ENCODE peak calls at places on chromosomes 16 and 17, in seven cellular contexts. W is AG10803, U is hepatocyte, J is H1, I is PC-3, L is GM06990, V is HL-60. A is an unnamed sample.

GRCh38 chr16:324451-325334 is 27.8 kb downstream of the AXIN1 start:
- DNase-seq in W (no peak), U (peak), J (no peak), I (no peak), L (peak), V (peak), A (peak)

GRCh38 chr16:7651803-7652570 is 319.3 kb downstream of the RBFOX1 start:
- DNase-seq in W (no peak), U (no peak), J (no peak), I (no peak), L (no peak), V (no peak), A (no peak)

GRCh38 chr16:68332411-68333121 is 21.7 kb downstream of the PRMT7 start:
- DNase-seq in W (peak), U (peak), J (no peak), I (no peak), L (no peak), V (peak), A (peak)

GRCh38 chr17:288802-289356 is 63.7 kb downstream of the RPH3AL start:
- DNase-seq in W (no peak), U (no peak), J (no peak), I (no peak), L (no peak), V (no peak), A (no peak)

GRCh38 chr17:1082579-1082978 is 85.7 kb downstream of the TIMM22 start:
- DNase-seq in W (peak), U (no peak), J (no peak), I (peak), L (no peak), V (no peak), A (no peak)

GRCh38 chr16:28101533-28101890 is 38.0 kb upstream of the GSG1L start:
- DNase-seq in W (no peak), U (no peak), J (no peak), I (no peak), L (no peak), V (no peak), A (no peak)

GRCh38 chr17:37088459-37088858 is 139.7 kb downstream of the AATF start:
- DNase-seq in W (no peak), U (peak), J (no peak), I (peak), L (no peak), V (no peak), A (no peak)

GRCh38 chr17:82242977-82243647 is 14.3 kb downstream of the SLC16A3 start:
- DNase-seq in W (peak), U (peak), J (no peak), I (peak), L (peak), V (peak), A (no peak)

GRCh38 chr16:72760581-72760980 is 287.3 kb downstream of the ZFHX3 start:
- DNase-seq in W (no peak), U (no peak), J (no peak), I (no peak), L (no peak), V (no peak), A (no peak)

GRCh38 chr17:8056976-8057625 is 18.2 kb downstream of the ALOX15B start:
- DNase-seq in W (no peak), U (no peak), J (no peak), I (peak), L (no peak), V (no peak), A (no peak)

GRCh38 chr17:20721151-20721550 is 141.6 kb downstream of the CDRT15L2 start:
- DNase-seq in W (peak), U (peak), J (no peak), I (peak), L (no peak), V (no peak), A (no peak)

GRCh38 chr17:3659541-3660111 is 8.8 kb downstream of the TAX1BP3 start:
- DNase-seq in W (peak), U (peak), J (no peak), I (peak), L (no peak), V (no peak), A (no peak)

GRCh38 chr17:61157246-61157887 is 242.3 kb upstream of the TBX2 start:
- DNase-seq in W (peak), U (peak), J (no peak), I (no peak), L (no peak), V (no peak), A (no peak)

GRCh38 chr16:10318798-10319500 is 66.9 kb upstream of the ATF7IP2 start:
- DNase-seq in W (no peak), U (no peak), J (no peak), I (no peak), L (no peak), V (no peak), A (no peak)

GRCh38 chr16:88380099-88380498 is 2.7 kb upstream of the ZNF469 start:
- DNase-seq in W (no peak), U (no peak), J (no peak), I (no peak), L (no peak), V (no peak), A (no peak)

GRCh38 chr17:38740016-38740415 is 8.1 kb downstream of the PCGF2 start:
- DNase-seq in W (no peak), U (no peak), J (no peak), I (no peak), L (no peak), V (no peak), A (no peak)

GRCh38 chr17:55652114-55652513 is 70.5 kb downstream of the TMEM100 start:
- DNase-seq in W (no peak), U (no peak), J (no peak), I (no peak), L (no peak), V (no peak), A (no peak)

GRCh38 chr17:19273731-19274130 is 36.6 kb downstream of the EPN2 start:
- DNase-seq in W (no peak), U (no peak), J (no peak), I (no peak), L (no peak), V (no peak), A (no peak)

GRCh38 chr17:50689956-50690886 is 17.5 kb downstream of the ANKRD40 start:
- DNase-seq in W (no peak), U (no peak), J (no peak), I (peak), L (no peak), V (no peak), A (no peak)

GRCh38 chr16:85517154-85517553 is 96.0 kb upstream of the GSE1 start:
- DNase-seq in W (no peak), U (no peak), J (no peak), I (no peak), L (no peak), V (no peak), A (no peak)

GRCh38 chr17:65743313-65743665 is 181.8 kb upstream of the AXIN2 start:
- DNase-seq in W (peak), U (no peak), J (no peak), I (peak), L (no peak), V (no peak), A (no peak)

GRCh38 chr17:66667491-66668030 is 167.4 kb upstream of the CACNG5 start:
- DNase-seq in W (no peak), U (no peak), J (no peak), I (no peak), L (no peak), V (peak), A (peak)

GRCh38 chr17:40596261-40596919 is 31.1 kb upstream of the CCR7 start:
- DNase-seq in W (no peak), U (no peak), J (no peak), I (no peak), L (no peak), V (peak), A (no peak)

GRCh38 chr17:57948555-57949420 is 6.4 kb downstream of the CUEDC1 start:
- DNase-seq in W (peak), U (peak), J (no peak), I (peak), L (no peak), V (peak), A (no peak)

GRCh38 chr16:430904-431303 is 5.5 kb downstream of the RAB11FIP3 start:
- DNase-seq in W (no peak), U (no peak), J (no peak), I (no peak), L (no peak), V (no peak), A (no peak)

GRCh38 chr17:43468746-43469544 is 14.8 kb upstream of the DHX8 start:
- DNase-seq in W (peak), U (peak), J (no peak), I (peak), L (no peak), V (no peak), A (no peak)

GRCh38 chr17:72342582-72343527 is 222.0 kb downstream of the SOX9 start:
- DNase-seq in W (peak), U (no peak), J (no peak), I (no peak), L (no peak), V (no peak), A (no peak)

GRCh38 chr17:12282056-12282455 is 261.4 kb downstream of the MAP2K4 start:
- DNase-seq in W (peak), U (no peak), J (no peak), I (peak), L (no peak), V (no peak), A (no peak)

GRCh38 chr16:14485131-14485551 is 144.9 kb downstream of the PARN start:
- DNase-seq in W (peak), U (no peak), J (no peak), I (no peak), L (no peak), V (no peak), A (no peak)

GRCh38 chr17:48299760-48300159 is 130.3 kb downstream of the SKAP1 start:
- DNase-seq in W (no peak), U (no peak), J (no peak), I (no peak), L (peak), V (no peak), A (no peak)

GRCh38 chr17:75823257-75824041 is 20.8 kb downstream of the UNC13D start:
- DNase-seq in W (no peak), U (no peak), J (no peak), I (no peak), L (peak), V (no peak), A (no peak)
- H3K4me3 ChIP-seq in W (no peak), U (no peak), J (no peak), I (no peak), L (no peak), V (no peak), A (no peak)

GRCh38 chr16:54744998-54745397 is 185.7 kb upstream of the IRX5 start:
- DNase-seq in W (no peak), U (no peak), J (no peak), I (no peak), L (no peak), V (no peak), A (no peak)

GRCh38 chr16:54750249-54750648 is 180.4 kb upstream of the IRX5 start:
- DNase-seq in W (no peak), U (no peak), J (no peak), I (no peak), L (no peak), V (no peak), A (no peak)

GRCh38 chr16:54746596-54746995 is 184.1 kb upstream of the IRX5 start:
- DNase-seq in W (no peak), U (no peak), J (no peak), I (no peak), L (no peak), V (no peak), A (no peak)

GRCh38 chr16:54748611-54749190 is 182.0 kb upstream of the IRX5 start:
- DNase-seq in W (no peak), U (no peak), J (no peak), I (no peak), L (no peak), V (no peak), A (no peak)
- TF ChIP-seq CTCF in W (no peak), U (no peak), J (no peak), I (no peak), L (no peak), V (no peak), A (no peak)

GRCh38 chr17:28741358-28742349 is 2.2 kb upstream of the TRAF4 start:
- DNase-seq in W (no peak), U (peak), J (no peak), I (no peak), L (peak), V (peak), A (no peak)
- H3K4me3 ChIP-seq in W (no peak), U (no peak), J (no peak), I (no peak), L (no peak), V (no peak), A (no peak)

DNA sequence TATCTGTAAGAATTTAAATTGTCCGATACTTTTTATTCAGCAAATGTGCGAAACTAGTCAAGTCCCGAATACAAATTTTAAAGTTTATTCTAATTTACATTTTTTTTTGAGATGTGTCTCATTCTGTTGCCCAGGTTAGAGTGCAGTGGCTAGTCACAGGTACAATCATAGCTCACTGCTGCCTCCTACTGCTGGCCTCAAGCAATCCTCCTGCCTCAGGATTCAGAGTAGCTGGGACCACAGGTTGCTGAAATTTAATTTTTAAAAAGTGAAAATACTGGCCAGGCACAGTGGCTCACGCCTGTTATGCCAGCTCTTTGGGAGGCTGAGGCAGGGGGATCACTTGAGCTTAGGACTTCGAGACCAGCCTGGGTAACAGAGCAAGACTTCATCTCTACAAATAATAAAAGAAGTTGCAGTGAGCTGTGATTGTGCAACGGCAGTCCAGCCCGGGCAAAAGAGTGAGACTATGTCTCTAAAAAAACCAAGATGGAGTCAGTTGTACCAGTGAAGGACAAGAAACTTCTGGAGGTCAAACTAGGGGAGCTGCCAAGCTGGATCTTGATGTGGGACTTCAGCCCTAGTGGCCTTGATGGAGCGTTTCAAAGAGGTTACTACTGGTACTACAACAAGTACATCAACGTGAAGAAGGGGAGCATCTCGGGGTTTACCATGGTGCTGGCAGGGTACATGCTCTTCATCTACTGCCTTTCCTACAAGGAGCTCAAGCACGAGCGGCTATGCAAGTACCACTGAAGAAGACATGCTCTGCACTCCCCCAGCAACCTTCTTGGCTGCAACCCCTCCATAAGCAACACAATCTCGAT is 5.6 kb downstream of the POLG2 start:
- DNase-seq in W (peak), U (peak), J (no peak), I (peak), L (no peak), V (peak), A (peak)
- TF ChIP-seq CTCF in W (peak), U (peak), J (peak), I (peak), L (peak), V (peak), A (peak)

GRCh38 chr16:57626420-57627170 is 1.8 kb upstream of the ADGRG1 start:
- DNase-seq in W (no peak), U (no peak), J (no peak), I (no peak), L (no peak), V (no peak), A (no peak)

GRCh38 chr16:57627184-57627871 is 1.1 kb upstream of the ADGRG1 start:
- DNase-seq in W (peak), U (no peak), J (no peak), I (peak), L (no peak), V (no peak), A (no peak)

GRCh38 chr16:57628782-57629181 is 352 bp downstream of the ADGRG1 start:
- DNase-seq in W (no peak), U (no peak), J (no peak), I (no peak), L (no peak), V (no peak), A (no peak)

GRCh38 chr16:57629516-57630401 is 1.3 kb downstream of the ADGRG1 start:
- DNase-seq in W (no peak), U (no peak), J (no peak), I (no peak), L (no peak), V (no peak), A (no peak)

DNA sequence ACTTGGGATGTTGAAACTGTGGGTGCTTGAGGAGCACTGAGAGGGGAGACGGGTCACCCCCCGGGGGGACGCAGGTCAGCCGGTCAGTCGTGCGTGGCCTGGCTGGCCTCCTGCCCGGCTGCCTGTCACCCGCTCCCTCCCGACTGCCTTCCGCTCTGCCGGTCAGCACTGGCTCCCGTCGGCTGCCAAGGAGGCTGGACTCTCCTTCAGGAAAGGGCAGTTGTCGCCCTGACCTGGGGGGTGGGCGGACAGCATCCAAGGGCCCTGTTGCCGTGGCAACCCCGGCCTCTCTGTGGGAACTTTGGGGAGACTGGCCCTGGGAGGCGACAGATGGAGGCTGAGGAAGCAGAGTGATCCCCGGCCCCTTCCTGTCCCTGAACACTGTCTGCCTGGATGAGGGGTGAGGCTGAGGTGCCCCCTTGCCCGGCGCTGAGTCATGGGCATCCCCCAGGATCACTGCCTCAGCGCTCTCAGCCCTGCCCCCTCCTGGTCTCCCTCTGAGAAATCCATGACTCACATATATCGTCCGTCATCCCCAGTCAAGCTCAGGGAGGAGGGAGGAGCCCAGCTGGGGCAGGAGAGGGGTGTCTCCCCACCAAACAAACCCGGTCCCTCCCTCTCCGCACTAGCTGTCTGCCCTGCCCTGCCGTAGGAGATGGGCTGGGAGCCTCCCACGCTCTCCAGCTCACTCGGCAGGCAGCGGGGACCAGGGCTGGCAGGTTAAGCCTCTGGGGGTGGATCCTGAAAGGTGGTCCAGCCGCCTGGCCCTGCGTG is at the start of gene ADGRG1:
- DNase-seq in W (peak), U (peak), J (peak), I (peak), L (no peak), V (no peak), A (no peak)
- H3K4me3 ChIP-seq in W (peak), U (no peak), J (no peak), I (peak), L (no peak), V (no peak), A (no peak)

A was measured in DND-41.